ENCODE peak calls at places on chromosomes 4 and X, in five cellular contexts. Q, K, X, W and D are unnamed samples.

GRCh38 chr4:158998624-158999023 is 104.3 kb upstream of the RAPGEF2 start:
- DNase-seq in Q (no peak), K (no peak), X (no peak), W (no peak), D (no peak)

GRCh38 chr4:40309250-40309774 is 25.8 kb upstream of the CHRNA9 start:
- DNase-seq in Q (peak), K (peak), X (peak), W (peak), D (peak)

GRCh38 chr4:74189331-74190043 is 31.6 kb downstream of the MTHFD2L start:
- DNase-seq in Q (no peak), K (no peak), X (no peak), W (peak), D (peak)

GRCh38 chr4:40548256-40548655 is 81.4 kb downstream of the RBM47 start:
- DNase-seq in Q (no peak), K (no peak), X (no peak), W (no peak), D (no peak)

GRCh38 chr4:71932941-71933340 is 98.9 kb upstream of the NPFFR2 start:
- DNase-seq in Q (no peak), K (no peak), X (no peak), W (no peak), D (no peak)

GRCh38 chr4:125116431-125116830 is 198.3 kb upstream of the FAT4 start:
- DNase-seq in Q (no peak), K (no peak), X (no peak), W (no peak), D (no peak)

GRCh38 chr4:130395871-130396270 is 1299.9 kb downstream of the C4orf33 start:
- DNase-seq in Q (no peak), K (no peak), X (no peak), W (no peak), D (no peak)

GRCh38 chr4:128283071-128283470 is 4.5 kb downstream of the PGRMC2 start:
- DNase-seq in Q (no peak), K (no peak), X (no peak), W (no peak), D (no peak)

GRCh38 chrX:149871940-149872339 is 9.0 kb upstream of the MAGEA8 start:
- DNase-seq in Q (no peak), K (peak), X (no peak), W (peak), D (peak)

GRCh38 chr4:152045781-152046571 is 285.2 kb upstream of the GATB start:
- DNase-seq in Q (peak), K (peak), X (no peak), W (peak), D (peak)

GRCh38 chr4:122073615-122074014 is 78.5 kb upstream of the BLTP1 start:
- DNase-seq in Q (no peak), K (no peak), X (no peak), W (no peak), D (no peak)

GRCh38 chr4:142700521-142700920 is 145.6 kb downstream of the INPP4B start:
- DNase-seq in Q (no peak), K (no peak), X (no peak), W (no peak), D (no peak)

GRCh38 chrX:127574829-127575228 is 477.4 kb downstream of the ACTRT1 start:
- DNase-seq in Q (no peak), K (no peak), X (no peak), W (no peak), D (peak)

GRCh38 chr4:26248647-26249046 is 72.2 kb upstream of the RBPJ start:
- DNase-seq in Q (no peak), K (no peak), X (no peak), W (no peak), D (no peak)

GRCh38 chrX:93585661-93586060 is 87.7 kb downstream of the NAP1L3 start:
- DNase-seq in Q (no peak), K (no peak), X (no peak), W (no peak), D (no peak)

GRCh38 chr4:177097291-177097690 is 212.4 kb upstream of the NEIL3 start:
- DNase-seq in Q (no peak), K (no peak), X (no peak), W (no peak), D (no peak)

GRCh38 chrX:104166735-104167436 is 633 bp downstream of the FAM199X start:
- DNase-seq in Q (no peak), K (peak), X (no peak), W (no peak), D (peak)

GRCh38 chr4:125085-125820 is 952 bp downstream of the ZNF718 start:
- DNase-seq in Q (peak), K (peak), X (peak), W (peak), D (peak)

GRCh38 chr4:168318266-168318895 is at the start of gene DDX60:
- DNase-seq in Q (peak), K (peak), X (peak), W (peak), D (peak)

GRCh38 chrX:129719931-129720520 is 18.8 kb upstream of the XPNPEP2 start:
- DNase-seq in Q (no peak), K (no peak), X (peak), W (no peak), D (no peak)

GRCh38 chr4:80263541-80264351 is 2.7 kb upstream of the FGF5 start:
- DNase-seq in Q (no peak), K (no peak), X (no peak), W (peak), D (peak)

GRCh38 chr4:52856802-52857201 is 5.3 kb upstream of the RASL11B start:
- DNase-seq in Q (no peak), K (no peak), X (no peak), W (no peak), D (no peak)

GRCh38 chrX:18410038-18410437 is 15.4 kb upstream of the CDKL5 start:
- DNase-seq in Q (no peak), K (no peak), X (no peak), W (peak), D (no peak)

GRCh38 chr4:45442466-45442865 is 681.4 kb downstream of the GABRG1 start:
- DNase-seq in Q (no peak), K (peak), X (no peak), W (peak), D (peak)

GRCh38 chrX:24387724-24388123 is 27.3 kb downstream of the SUPT20HL1 start:
- DNase-seq in Q (no peak), K (no peak), X (no peak), W (no peak), D (no peak)

GRCh38 chrX:724256-724655 is 93.7 kb downstream of the SHOX start:
- DNase-seq in Q (no peak), K (no peak), X (peak), W (no peak), D (no peak)

GRCh38 chr4:177974461-177974860 is 532.2 kb upstream of the AGA start:
- DNase-seq in Q (no peak), K (no peak), X (no peak), W (no peak), D (no peak)

GRCh38 chr4:65401083-65401482 is 269.2 kb downstream of the EPHA5 start:
- DNase-seq in Q (no peak), K (no peak), X (no peak), W (no peak), D (no peak)

GRCh38 chr4:166014411-166014810 is 141.4 kb downstream of the TLL1 start:
- DNase-seq in Q (no peak), K (no peak), X (no peak), W (no peak), D (no peak)

GRCh38 chrX:111114806-111115205 is 18.8 kb downstream of the PAK3 start:
- DNase-seq in Q (no peak), K (no peak), X (no peak), W (no peak), D (no peak)

GRCh38 chrX:38004046-38004445 is 2.3 kb upstream of the SYTL5 start:
- DNase-seq in Q (no peak), K (no peak), X (no peak), W (no peak), D (no peak)

GRCh38 chrX:77597090-77597489 is 149.9 kb downstream of the FGF16 start:
- DNase-seq in Q (no peak), K (no peak), X (no peak), W (no peak), D (no peak)

GRCh38 chr4:82467442-82467841 is 37.1 kb downstream of the ENOPH1 start:
- DNase-seq in Q (no peak), K (no peak), X (no peak), W (no peak), D (no peak)

GRCh38 chr4:107900067-107900466 is 31.3 kb upstream of the CYP2U1 start:
- DNase-seq in Q (no peak), K (no peak), X (no peak), W (no peak), D (no peak)

GRCh38 chr4:40940317-40940720 is 190.6 kb downstream of the NSUN7 start:
- DNase-seq in Q (no peak), K (no peak), X (peak), W (no peak), D (no peak)

GRCh38 chr4:128228021-128228571 is 59.5 kb downstream of the PGRMC2 start:
- DNase-seq in Q (no peak), K (no peak), X (no peak), W (no peak), D (peak)

DNA sequence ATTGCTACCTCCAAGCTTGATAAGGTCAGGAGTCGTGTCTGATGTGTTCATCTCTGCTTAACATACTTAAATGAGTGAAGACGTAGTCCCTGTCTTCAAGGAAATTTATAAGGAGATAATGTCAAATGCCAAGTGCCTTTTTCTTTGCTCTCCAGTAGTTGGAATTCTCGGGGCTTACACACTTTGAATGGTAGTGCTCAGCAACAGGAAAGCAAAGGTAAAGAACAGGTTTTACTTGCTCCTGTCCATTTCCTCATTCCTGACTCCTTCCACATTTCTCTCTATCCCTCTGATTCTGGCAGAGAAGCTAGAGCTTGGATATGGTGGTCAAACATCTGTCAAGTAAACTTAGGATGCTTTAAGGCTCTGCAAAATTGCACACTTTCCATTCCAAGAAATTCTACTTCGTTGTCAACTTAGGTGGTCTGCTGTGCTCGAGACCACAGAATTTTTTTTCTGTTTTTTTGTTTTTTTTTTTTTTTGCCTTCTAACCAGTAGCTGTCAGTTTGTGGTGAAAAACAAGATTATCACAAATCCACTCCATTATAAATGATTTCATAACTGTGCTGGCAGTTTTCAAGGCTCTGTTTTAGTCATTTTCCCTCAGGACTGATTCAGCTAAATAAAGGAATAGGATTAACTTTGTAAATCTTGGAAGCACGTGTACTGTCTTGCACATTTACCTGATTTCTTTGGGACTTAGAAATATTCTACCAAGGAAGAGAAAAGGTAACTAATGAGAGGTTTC is 180.8 kb upstream of the ANXA3 start:
- DNase-seq in Q (no peak), K (no peak), X (no peak), W (no peak), D (no peak)
- TF ChIP-seq CTCF in Q (no peak), K (no peak), X (no peak), W (no peak), D (no peak)

GRCh38 chrX:55135171-55135570 is 46.4 kb downstream of the PAGE2 start:
- DNase-seq in Q (no peak), K (peak), X (no peak), W (peak), D (peak)
- TF ChIP-seq CTCF in Q (no peak), K (no peak), X (peak), W (peak), D (peak)

GRCh38 chr4:140372607-140373327 is 679 bp upstream of the SCOC start:
- DNase-seq in Q (no peak), K (no peak), X (no peak), W (peak), D (no peak)
- TF ChIP-seq CTCF in Q (no peak), K (no peak), X (peak), W (peak), D (no peak)

GRCh38 chrX:16826207-16826606 is 39.9 kb downstream of the TXLNG start:
- DNase-seq in Q (no peak), K (no peak), X (no peak), W (peak), D (no peak)
- TF ChIP-seq CTCF in Q (peak), K (peak), X (peak), W (peak), D (peak)

DNA sequence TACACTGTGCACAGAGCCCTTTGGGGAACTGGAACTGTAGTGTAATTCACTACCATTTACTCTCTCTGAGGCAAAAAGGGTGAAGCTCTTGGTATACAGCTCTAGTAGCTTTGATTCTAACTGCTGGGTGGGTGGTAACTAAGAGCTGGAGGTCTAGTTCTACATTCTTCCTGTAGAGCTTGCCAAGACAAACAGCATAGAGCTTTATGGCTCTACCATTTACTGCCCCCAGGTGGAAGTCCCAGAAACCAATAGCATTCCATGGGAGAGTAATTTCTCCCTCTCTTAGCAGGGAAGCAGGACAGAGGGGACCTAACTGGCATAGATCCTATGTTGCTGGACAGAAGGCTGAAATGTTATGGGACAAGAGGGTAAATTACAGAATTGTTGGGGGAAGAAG is 26.7 kb downstream of the HDAC8 start:
- DNase-seq in Q (no peak), K (no peak), X (no peak), W (no peak), D (no peak)
- TF ChIP-seq CTCF in Q (no peak), K (no peak), X (no peak), W (peak), D (no peak)

DNA sequence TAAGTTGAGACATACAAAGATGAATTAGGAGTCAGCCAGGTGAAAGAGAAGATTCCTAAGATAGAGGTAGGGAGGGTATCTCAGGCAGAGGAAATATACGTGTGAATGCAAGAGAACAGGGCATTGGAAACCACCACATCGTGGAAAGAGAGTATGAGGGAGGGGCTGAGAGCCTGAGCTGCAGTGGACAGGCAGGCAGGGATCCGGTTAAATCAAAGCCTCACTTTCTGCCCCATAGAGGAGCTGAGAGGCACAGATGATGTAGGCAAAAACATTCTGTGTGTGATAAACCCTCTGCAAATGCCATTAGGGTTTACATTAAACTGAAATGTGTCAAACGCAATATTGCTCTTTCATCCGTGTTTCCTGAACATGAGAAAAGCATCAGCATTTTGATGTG is 298.1 kb upstream of the TAPT1 start:
- DNase-seq in Q (no peak), K (no peak), X (no peak), W (no peak), D (no peak)
- TF ChIP-seq CTCF in Q (no peak), K (no peak), X (no peak), W (no peak), D (no peak)

DNA sequence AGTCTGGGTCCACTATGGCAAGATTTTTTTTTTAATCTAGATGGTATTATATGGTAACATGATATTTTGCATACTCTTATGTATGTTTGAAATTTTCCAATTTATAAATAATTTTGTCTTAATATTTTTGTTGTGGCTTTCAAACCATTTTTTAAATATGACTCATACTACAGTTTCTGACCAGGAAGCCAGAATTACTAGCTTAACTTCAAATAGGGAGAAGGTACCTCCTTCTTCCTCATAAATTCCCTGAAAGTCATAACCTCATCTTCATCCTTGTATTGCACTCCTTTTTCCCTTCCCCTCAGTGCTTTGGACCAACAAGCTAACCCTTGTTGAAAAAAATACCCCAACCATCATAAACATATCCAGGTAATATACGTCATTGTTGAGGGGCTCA is 21.6 kb downstream of the ARAP2 start:
- DNase-seq in Q (no peak), K (no peak), X (no peak), W (no peak), D (no peak)
- TF ChIP-seq CTCF in Q (no peak), K (no peak), X (no peak), W (no peak), D (no peak)

GRCh38 chr4:185218312-185218711 is 8.9 kb downstream of the SNX25 start:
- DNase-seq in Q (no peak), K (no peak), X (peak), W (no peak), D (no peak)

GRCh38 chr4:185215261-185215660 is 5.9 kb downstream of the SNX25 start:
- DNase-seq in Q (no peak), K (no peak), X (peak), W (no peak), D (no peak)

GRCh38 chr4:185219551-185220344 is 10.3 kb downstream of the SNX25 start:
- DNase-seq in Q (no peak), K (no peak), X (peak), W (no peak), D (no peak)

GRCh38 chr4:185213829-185214228 is 4.4 kb downstream of the SNX25 start:
- DNase-seq in Q (no peak), K (no peak), X (peak), W (no peak), D (no peak)

DNA sequence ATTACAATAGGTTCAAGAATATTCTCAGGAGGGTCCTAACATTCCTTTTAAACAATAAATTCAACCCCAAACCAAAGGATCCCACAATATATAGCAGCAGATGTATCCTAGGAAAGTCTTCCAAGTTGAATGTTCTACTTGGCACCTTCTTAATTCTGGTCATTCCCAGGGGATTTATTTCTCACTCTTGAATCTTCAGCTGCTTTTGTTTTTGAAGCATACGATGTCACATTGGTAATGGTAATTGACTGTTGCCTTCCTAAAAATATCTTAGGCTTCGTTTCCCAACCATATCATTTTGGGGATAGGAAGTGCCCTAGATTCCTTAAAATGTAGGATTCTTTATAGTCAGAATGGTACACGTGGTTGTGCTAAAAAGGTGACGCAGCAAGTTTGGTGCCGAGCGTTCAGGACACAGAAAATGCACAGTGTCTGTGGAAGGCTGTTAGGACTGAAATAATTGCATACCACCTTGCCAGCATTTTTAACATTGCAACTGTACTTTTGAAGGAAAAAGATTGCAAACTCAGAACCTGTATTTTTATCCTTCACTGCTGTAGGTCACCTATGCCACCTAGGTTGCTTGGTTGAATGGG is 8.1 kb downstream of the SNX25 start:
- DNase-seq in Q (no peak), K (no peak), X (peak), W (no peak), D (no peak)
- TF ChIP-seq CTCF in Q (no peak), K (no peak), X (no peak), W (no peak), D (no peak)

GRCh38 chr4:94653095-94653649 is 104.6 kb upstream of the BMPR1B start:
- DNase-seq in Q (no peak), K (no peak), X (no peak), W (no peak), D (no peak)

GRCh38 chr4:94648699-94649098 is 109.1 kb upstream of the BMPR1B start:
- DNase-seq in Q (no peak), K (no peak), X (no peak), W (no peak), D (no peak)

GRCh38 chr4:94650129-94650495 is 107.6 kb upstream of the BMPR1B start:
- DNase-seq in Q (no peak), K (no peak), X (no peak), W (no peak), D (no peak)

GRCh38 chr4:94650690-94651089 is 107.1 kb upstream of the BMPR1B start:
- DNase-seq in Q (no peak), K (no peak), X (no peak), W (no peak), D (no peak)

DNA sequence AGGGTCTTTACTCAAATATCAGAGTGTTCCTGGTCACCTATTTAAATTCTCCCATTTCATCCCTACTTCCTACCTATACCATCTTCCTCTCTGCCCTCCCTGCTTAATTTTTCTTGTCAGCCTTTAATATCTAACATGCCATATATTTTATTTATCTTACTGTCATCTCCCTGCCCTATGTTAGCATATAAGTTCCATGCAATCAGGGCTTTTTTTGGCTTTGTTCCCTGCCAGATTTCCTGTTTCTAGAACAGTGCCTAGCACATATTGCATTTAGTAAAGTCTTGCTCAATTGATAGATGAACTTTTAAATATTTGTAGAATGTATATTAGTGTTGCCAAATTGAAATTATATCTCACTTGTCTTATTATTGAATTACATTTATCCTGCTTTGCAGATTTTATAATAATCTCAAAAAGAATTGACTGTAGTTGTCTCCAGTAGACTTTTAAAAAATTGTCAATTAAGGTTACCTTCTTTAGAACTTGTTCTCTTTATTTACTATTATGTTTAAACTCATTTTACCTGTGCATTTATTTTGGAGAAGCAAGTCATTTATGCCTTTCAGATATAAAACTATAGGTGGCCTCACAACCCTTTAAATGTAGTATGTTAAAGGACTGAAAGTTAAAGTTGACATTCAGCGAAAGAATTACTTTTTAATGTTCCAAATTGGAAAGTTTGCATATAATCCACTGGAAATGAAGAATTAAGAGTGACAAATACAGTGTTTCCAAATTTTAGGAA is 108.2 kb upstream of the BMPR1B start:
- DNase-seq in Q (no peak), K (no peak), X (no peak), W (no peak), D (no peak)
- TF ChIP-seq CTCF in Q (no peak), K (no peak), X (no peak), W (no peak), D (no peak)